ENCODE peak calls at places on chromosome 5, in six cellular contexts. L is GM12878, O is A549, J is endothelial cell of umbilical vein, D is K562, N is HepG2. A is an unnamed sample.

GRCh38 chr5:138192826-138193225 is 13.9 kb downstream of the KIF20A start:
- DNase-seq in J (no peak), D (no peak), O (no peak), L (no peak), N (no peak), A (no peak)

GRCh38 chr5:160197341-160198147 is 31.8 kb upstream of the FABP6 start:
- DNase-seq in D (peak), O (no peak), N (no peak), J (peak), L (no peak), A (peak)

GRCh38 chr5:122101636-122102285 is 23.7 kb upstream of the LOX start:
- DNase-seq in J (peak), L (no peak), N (peak), D (peak), O (no peak), A (peak)

GRCh38 chr5:55564716-55565115 is 30.0 kb upstream of the PLPP1 start:
- DNase-seq in O (no peak), D (no peak), L (peak), N (no peak), J (no peak), A (no peak)

GRCh38 chr5:136656811-136657210 is 291.5 kb upstream of the TRPC7 start:
- DNase-seq in L (no peak), O (no peak), D (no peak), J (peak), N (no peak), A (no peak)

GRCh38 chr5:146644811-146645210 is 128.8 kb upstream of the GPR151 start:
- DNase-seq in D (no peak), J (no peak), O (no peak), L (no peak), N (no peak), A (no peak)

GRCh38 chr5:132488590-132488989 is 2.0 kb downstream of the IRF1 start:
- DNase-seq in O (no peak), J (no peak), N (no peak), L (no peak), D (no peak), A (no peak)

GRCh38 chr5:158676642-158677489 is 422.9 kb downstream of the EBF1 start:
- DNase-seq in J (no peak), N (no peak), L (no peak), D (peak), O (no peak), A (no peak)

GRCh38 chr5:127596501-127596900 is 52.4 kb upstream of the CTXN3 start:
- DNase-seq in O (no peak), D (no peak), L (no peak), N (no peak), J (no peak), A (no peak)

GRCh38 chr5:52773342-52773741 is 14.4 kb upstream of the ITGA1 start:
- DNase-seq in L (no peak), J (peak), D (no peak), O (no peak), N (no peak), A (no peak)
- TF ChIP-seq MYC in L (no peak), J (no peak), D (no peak), O (no peak), N (no peak), A (no peak)

DNA sequence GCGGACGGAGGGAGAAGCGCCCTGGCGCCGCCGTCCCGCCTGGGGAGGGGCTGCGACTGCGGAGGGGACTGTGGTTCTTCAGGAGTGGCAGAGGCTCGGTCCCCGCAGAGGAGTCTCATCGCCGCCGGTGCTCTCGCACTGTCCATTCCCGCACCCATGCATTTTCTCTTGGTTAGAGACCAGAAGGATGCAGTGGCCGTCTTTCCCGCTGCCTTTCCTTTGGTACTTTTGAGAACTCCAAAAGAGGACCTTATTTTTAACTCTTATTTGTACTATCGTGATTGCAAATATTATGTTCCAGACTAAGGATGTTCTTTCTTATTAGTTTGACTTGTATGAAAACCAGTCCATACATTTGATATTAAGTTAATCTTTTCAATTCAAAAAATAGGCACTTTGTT is 611 bp downstream of the ZFYVE16 start:
- DNase-seq in J (peak), D (peak), N (peak), L (no peak), O (peak), A (peak)
- TF ChIP-seq CTCF in J (no peak), D (peak), N (no peak), L (peak), O (no peak), A (no peak)

GRCh38 chr5:2740849-2741555 is 10.5 kb downstream of the IRX2 start:
- DNase-seq in J (no peak), L (no peak), N (no peak), D (no peak), O (no peak), A (no peak)

GRCh38 chr5:2740051-2740848 is 11.2 kb downstream of the IRX2 start:
- DNase-seq in O (no peak), J (no peak), L (no peak), D (no peak), N (no peak), A (no peak)

GRCh38 chr5:2738156-2738699 is 13.2 kb downstream of the IRX2 start:
- DNase-seq in L (no peak), J (no peak), O (no peak), N (no peak), D (no peak), A (no peak)

GRCh38 chr5:2738700-2739359 is 12.6 kb downstream of the IRX2 start:
- DNase-seq in N (no peak), J (no peak), D (no peak), L (no peak), O (no peak), A (no peak)

DNA sequence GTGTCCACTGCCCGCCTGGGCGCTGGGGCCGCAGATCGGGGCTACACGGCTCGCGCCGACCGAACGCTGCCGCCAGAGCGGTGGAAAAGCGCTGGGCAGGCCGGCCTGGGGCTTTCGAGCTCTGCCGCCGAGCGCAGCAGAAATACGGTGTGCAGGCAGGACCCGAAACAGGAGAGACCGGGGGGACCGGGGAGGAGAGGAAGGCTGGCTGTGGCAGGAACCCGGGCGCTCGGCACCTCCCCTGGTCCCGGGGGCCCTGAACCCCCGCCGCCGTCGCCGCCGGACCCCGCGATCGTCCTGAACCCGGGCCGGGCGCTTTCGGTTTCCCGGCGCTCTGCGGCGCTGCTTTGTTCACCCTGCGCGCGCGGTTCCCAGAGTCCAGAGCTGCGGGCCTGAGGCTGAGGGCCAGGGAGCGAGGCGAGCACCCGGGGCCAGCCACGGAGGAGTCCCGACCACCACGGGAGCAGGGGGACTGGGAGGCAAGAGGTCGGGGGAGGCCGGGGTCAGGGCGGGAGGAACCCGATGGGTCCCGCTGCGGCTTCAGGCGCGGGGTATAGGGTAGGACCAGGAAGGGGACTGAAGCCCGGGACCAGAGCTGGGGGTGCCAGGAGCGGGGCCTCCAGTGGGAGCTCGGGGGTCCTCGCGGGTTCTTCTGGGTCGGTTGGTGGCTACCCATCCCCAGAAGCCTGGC is 12.0 kb downstream of the IRX2 start:
- DNase-seq in D (no peak), O (no peak), L (no peak), N (no peak), J (no peak), A (no peak)
- TF ChIP-seq MYC in D (no peak), O (no peak), L (no peak), N (no peak), J (no peak), A (no peak)

GRCh38 chr5:868599-869135 is 17.9 kb upstream of the ZDHHC11 start:
- DNase-seq in J (no peak), L (no peak), D (no peak), O (no peak), N (no peak), A (no peak)

GRCh38 chr5:864492-865167 is 13.8 kb upstream of the ZDHHC11 start:
- DNase-seq in D (no peak), J (no peak), O (no peak), L (no peak), N (no peak), A (no peak)

GRCh38 chr5:865771-866170 is 15.0 kb upstream of the ZDHHC11 start:
- DNase-seq in L (no peak), O (no peak), D (no peak), J (no peak), N (no peak), A (no peak)

GRCh38 chr5:865168-865521 is 14.4 kb upstream of the ZDHHC11 start:
- DNase-seq in D (no peak), L (no peak), J (no peak), N (no peak), O (no peak), A (no peak)

DNA sequence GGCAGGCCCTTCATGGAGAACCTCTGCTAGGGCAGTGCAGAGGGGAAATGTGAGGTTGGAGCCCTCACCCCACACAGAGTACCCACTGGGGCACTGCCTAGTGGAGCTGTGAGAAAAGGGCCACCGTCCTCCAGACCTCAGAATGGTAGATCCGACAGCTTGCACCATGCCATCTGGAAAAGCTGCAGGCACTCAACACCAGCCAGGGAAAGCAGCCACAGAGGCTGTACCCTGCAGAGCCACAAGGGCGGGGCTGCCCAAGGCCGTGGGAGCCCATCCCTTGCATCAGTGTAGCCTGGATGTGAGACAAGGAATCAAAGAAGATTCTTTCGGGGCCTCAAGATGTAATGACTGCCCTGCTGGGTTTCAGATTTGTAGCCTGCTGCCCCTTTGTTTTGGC is 16.5 kb upstream of the ZDHHC11 start:
- DNase-seq in D (no peak), N (no peak), J (no peak), L (no peak), O (no peak), A (no peak)
- TF ChIP-seq CTCF in D (no peak), N (no peak), J (no peak), L (no peak), O (no peak), A (no peak)

DNA sequence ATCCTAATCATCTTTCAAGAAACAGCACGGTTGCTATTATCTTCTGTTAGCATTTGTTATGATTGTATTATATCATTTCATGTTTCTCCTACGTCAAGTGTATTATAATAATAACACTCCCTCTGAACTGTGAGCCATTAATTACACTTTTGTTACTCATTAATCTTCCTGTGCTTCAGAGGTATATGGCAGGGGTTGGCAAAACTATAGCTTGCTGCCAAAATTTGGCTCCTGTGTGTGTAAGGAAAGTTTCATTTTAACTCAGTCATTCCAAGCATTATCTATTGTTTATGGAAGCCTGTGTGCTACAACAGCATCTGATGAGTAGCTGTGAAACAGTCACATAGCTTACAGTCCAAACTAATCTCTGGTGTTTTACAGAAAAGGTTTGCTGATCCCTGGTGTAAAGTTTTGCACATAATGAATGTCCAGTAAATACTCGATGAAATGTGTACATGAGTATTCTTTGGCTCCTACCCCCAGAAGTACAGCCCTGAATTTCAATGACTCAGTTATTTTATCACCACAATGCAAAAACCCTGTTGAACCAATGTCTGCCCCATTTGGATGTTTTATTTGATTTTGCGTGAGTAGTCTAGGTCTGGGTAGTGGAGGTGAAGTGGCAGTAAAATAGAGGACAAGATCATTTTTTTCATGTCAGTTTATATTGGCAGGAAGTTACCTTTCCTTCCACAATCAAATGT is 648.2 kb downstream of the MAT2B start:
- DNase-seq in N (no peak), D (no peak), L (no peak), O (no peak), J (peak), A (no peak)
- TF ChIP-seq MYC in N (no peak), D (no peak), L (no peak), O (no peak), J (no peak), A (no peak)

DNA sequence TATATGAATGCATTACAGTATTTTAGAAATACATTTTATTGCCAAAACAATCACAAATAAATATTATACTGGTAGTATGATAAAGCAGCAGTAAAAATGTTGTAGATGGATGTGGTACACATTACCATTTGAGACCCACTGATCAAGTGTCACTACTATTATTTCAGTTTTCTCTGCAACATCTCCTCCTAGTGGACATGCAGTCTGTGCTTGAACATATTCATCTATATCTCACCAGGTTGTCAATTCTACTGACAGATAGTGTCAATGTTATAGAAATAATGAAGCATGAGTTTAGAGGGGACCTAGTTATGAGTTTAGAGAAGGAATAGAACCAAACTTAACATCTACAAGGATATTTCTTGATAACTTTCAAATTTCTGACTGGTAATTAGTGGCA is 39.2 kb upstream of the ELOVL7 start:
- DNase-seq in L (no peak), J (no peak), D (peak), N (peak), O (peak), A (peak)
- TF ChIP-seq CTCF in L (peak), J (no peak), D (peak), N (peak), O (peak), A (peak)

GRCh38 chr5:79955496-79956172 is 35.4 kb downstream of the MTX3 start:
- DNase-seq in J (no peak), O (no peak), D (no peak), L (no peak), N (no peak), A (no peak)
- TF ChIP-seq MYC in J (no peak), O (no peak), D (no peak), L (no peak), N (no peak), A (no peak)